ENCODE peak calls at places on chromosomes 16 and 17, in eight cellular contexts. T, F, J, P, I, H, L and X are unnamed samples.

GRCh38 chr17:63911657-63912100 is 621 bp upstream of the CSHL1 start:
- DNase-seq in P (no peak), H (no peak), L (peak), F (peak), J (peak), T (no peak), I (no peak), X (peak)

GRCh38 chr16:74661064-74661463 is 5.6 kb downstream of the RFWD3 start:
- DNase-seq in J (no peak), F (no peak), L (peak), T (no peak), I (no peak), P (no peak), H (no peak), X (no peak)

GRCh38 chr17:15886804-15887203 is 58.1 kb upstream of the ADORA2B start:
- DNase-seq in P (no peak), L (no peak), J (no peak), T (no peak), F (no peak), I (no peak), H (no peak), X (no peak)

GRCh38 chr16:76910931-76911330 is 280.1 kb upstream of the MON1B start:
- DNase-seq in T (peak), H (no peak), F (no peak), J (no peak), P (peak), L (no peak), I (no peak), X (no peak)

GRCh38 chr17:15262291-15263205 is 2.6 kb downstream of the PMP22 start:
- DNase-seq in I (peak), J (no peak), H (no peak), T (peak), P (peak), L (peak), F (no peak), X (no peak)

GRCh38 chr16:55283776-55284717 is 40.0 kb upstream of the IRX6 start:
- DNase-seq in L (no peak), H (peak), P (no peak), J (no peak), F (no peak), I (peak), T (no peak), X (no peak)

GRCh38 chr17:2083613-2084128 is 28.8 kb downstream of the HIC1 start:
- DNase-seq in J (no peak), I (no peak), L (peak), F (no peak), T (no peak), H (no peak), P (no peak), X (no peak)

GRCh38 chr17:69854381-69854780 is 220.6 kb upstream of the KCNJ16 start:
- DNase-seq in P (no peak), J (no peak), I (no peak), T (no peak), L (no peak), H (no peak), F (no peak), X (no peak)

GRCh38 chr16:19415461-19415860 is 2.2 kb upstream of the TMC5 start:
- DNase-seq in J (no peak), H (no peak), P (no peak), L (no peak), I (no peak), T (no peak), F (no peak), X (no peak)

GRCh38 chr17:79162012-79162577 is 87.5 kb downstream of the ENGASE start:
- DNase-seq in P (no peak), I (no peak), F (no peak), H (no peak), J (no peak), T (no peak), L (no peak), X (no peak)

GRCh38 chr16:87033021-87033471 is 284.1 kb downstream of the C16orf95 start:
- DNase-seq in T (no peak), I (no peak), F (no peak), H (no peak), L (peak), P (no peak), J (no peak), X (no peak)

GRCh38 chr17:43526886-43527648 is 19.1 kb downstream of the ETV4 start:
- DNase-seq in P (no peak), L (no peak), T (no peak), F (no peak), H (no peak), I (no peak), J (no peak), X (no peak)

GRCh38 chr16:67528870-67529638 is 425 bp downstream of the RIPOR1 start:
- DNase-seq in F (no peak), H (peak), I (no peak), L (no peak), P (no peak), J (no peak), T (peak), X (no peak)

GRCh38 chr16:678858-679807 is 1.1 kb upstream of the STUB1 start:
- DNase-seq in T (peak), J (peak), P (peak), L (peak), I (no peak), F (no peak), H (peak), X (no peak)

GRCh38 chr17:49016775-49017463 is 19.7 kb downstream of the IGF2BP1 start:
- DNase-seq in L (no peak), T (peak), F (no peak), I (no peak), J (no peak), H (no peak), P (peak), X (no peak)

GRCh38 chr17:50918933-50919296 is 52.8 kb upstream of the TOB1 start:
- DNase-seq in I (no peak), H (no peak), T (no peak), J (no peak), P (no peak), F (no peak), L (no peak), X (no peak)

GRCh38 chr16:46830417-46830901 is 521 bp downstream of the C16orf87 start:
- DNase-seq in J (no peak), F (peak), T (no peak), P (no peak), I (no peak), H (no peak), L (peak), X (no peak)

GRCh38 chr17:7380855-7381683 is at the start of gene TNK1:
- DNase-seq in J (no peak), I (no peak), H (no peak), T (peak), F (no peak), L (peak), P (no peak), X (no peak)

GRCh38 chr17:42563543-42563942 is 1.6 kb downstream of the COASY start:
- DNase-seq in H (no peak), L (no peak), I (no peak), P (peak), J (no peak), F (no peak), T (peak), X (no peak)

GRCh38 chr17:48818361-48818841 is 1.4 kb upstream of the TTLL6 start:
- DNase-seq in J (no peak), P (no peak), I (no peak), H (no peak), T (no peak), F (no peak), L (no peak), X (no peak)

GRCh38 chr16:5234295-5235050 is 136.9 kb upstream of the EEF2KMT start:
- DNase-seq in F (no peak), L (no peak), T (no peak), I (no peak), H (no peak), P (no peak), J (no peak), X (no peak)

GRCh38 chr17:65227637-65228036 is 90.5 kb downstream of the RGS9 start:
- DNase-seq in L (no peak), P (no peak), F (no peak), H (no peak), J (no peak), I (no peak), T (no peak), X (no peak)

GRCh38 chr16:56748191-56748590 is 18.3 kb downstream of the NUP93 start:
- DNase-seq in T (no peak), F (no peak), H (no peak), P (no peak), J (no peak), L (no peak), I (no peak), X (no peak)

GRCh38 chr17:489758-490329 is 137.2 kb upstream of the RPH3AL start:
- DNase-seq in F (no peak), T (peak), I (no peak), H (no peak), L (peak), P (peak), J (peak), X (no peak)

GRCh38 chr16:66516172-66516807 is 33.6 kb downstream of the TK2 start:
- DNase-seq in T (no peak), P (no peak), J (no peak), I (no peak), F (no peak), L (no peak), H (no peak), X (no peak)

GRCh38 chr16:49876716-49877129 is 20.8 kb upstream of the ZNF423 start:
- DNase-seq in F (no peak), L (peak), J (no peak), I (no peak), T (no peak), P (no peak), H (no peak), X (no peak)

GRCh38 chr16:381788-382717 is at the start of gene PGAP6:
- DNase-seq in H (peak), T (no peak), F (no peak), I (no peak), L (no peak), P (no peak), J (no peak), X (peak)

GRCh38 chr17:44376124-44376523 is 12.5 kb upstream of the FAM171A2 start:
- DNase-seq in I (no peak), H (no peak), L (no peak), F (no peak), J (no peak), P (no peak), T (no peak), X (no peak)

GRCh38 chr16:89911375-89911774 is 7.3 kb upstream of the MC1R start:
- DNase-seq in H (no peak), P (no peak), T (no peak), I (no peak), J (no peak), F (no peak), L (no peak), X (no peak)

GRCh38 chr17:1302761-1303160 is 23.3 kb downstream of the TRARG1 start:
- DNase-seq in I (no peak), L (no peak), H (no peak), T (no peak), J (no peak), P (no peak), F (no peak), X (no peak)

GRCh38 chr16:53515811-53516210 is 12.8 kb upstream of the AKTIP start:
- DNase-seq in F (no peak), P (no peak), H (no peak), I (no peak), L (no peak), T (no peak), J (no peak), X (no peak)